ENCODE peak calls at places on chromosomes 3 and 15, in eight cellular contexts. L is activated T-cell treated with anti-CD3 and anti-CD28 coated beads, Interleukin-2, amount 50 U/mL, for 72 hours; X is endodermal cell; R is hepatic stellate cell; Q is frontal cortex; W is Panc1; H is right cardiac atrium; E is NCI-H1105. G is an unnamed sample.

GRCh38 chr15:96398769-96399168 is 68.3 kb downstream of the NR2F2 start:
- DNase-seq in L (no peak), X (no peak), R (no peak), Q (no peak), W (no peak), H (no peak), E (no peak), G (no peak)

GRCh38 chr3:148518520-148518919 is 179.2 kb upstream of the AGTR1 start:
- DNase-seq in L (no peak), X (no peak), R (no peak), Q (no peak), W (no peak), H (no peak), E (no peak), G (no peak)

GRCh38 chr3:141303481-141304223 is 64.7 kb upstream of the ZBTB38 start:
- DNase-seq in L (peak), X (peak), R (peak), Q (peak), W (peak), H (no peak), E (peak), G (no peak)

GRCh38 chr3:29655016-29655415 is 374.1 kb downstream of the RBMS3 start:
- DNase-seq in L (no peak), X (no peak), R (no peak), Q (no peak), W (no peak), H (no peak), E (no peak), G (no peak)

GRCh38 chr3:187062526-187063177 is 76.6 kb downstream of the RPL39L start:
- DNase-seq in L (no peak), X (peak), R (no peak), Q (no peak), W (no peak), H (no peak), E (no peak), G (no peak)

GRCh38 chr3:9770276-9770812 is 597 bp upstream of the CAMK1 start:
- DNase-seq in L (no peak), X (no peak), R (no peak), Q (peak), W (no peak), H (peak), E (no peak), G (peak)

GRCh38 chr3:177597325-177598109 is 400.2 kb upstream of the TBL1XR1 start:
- DNase-seq in L (peak), X (no peak), R (peak), Q (no peak), W (no peak), H (no peak), E (peak), G (peak)

GRCh38 chr3:108124337-108125150 is 33.7 kb upstream of the CD47 start:
- DNase-seq in L (peak), X (peak), R (no peak), Q (no peak), W (no peak), H (no peak), E (no peak), G (no peak)

GRCh38 chr15:47273817-47274216 is 443.5 kb upstream of the SEMA6D start:
- DNase-seq in L (no peak), X (no peak), R (no peak), Q (no peak), W (no peak), H (no peak), E (no peak), G (no peak)

GRCh38 chr15:39583586-39584265 is 2.8 kb downstream of the THBS1 start:
- DNase-seq in L (peak), X (peak), R (no peak), Q (no peak), W (no peak), H (peak), E (no peak), G (no peak)

GRCh38 chr3:50627407-50628051 is 10.6 kb downstream of the MAPKAPK3 start:
- DNase-seq in L (no peak), X (peak), R (peak), Q (no peak), W (no peak), H (no peak), E (no peak), G (no peak)

GRCh38 chr15:63601727-63602185 is 4.6 kb downstream of the FBXL22 start:
- DNase-seq in L (no peak), X (no peak), R (no peak), Q (no peak), W (no peak), H (peak), E (peak), G (peak)

GRCh38 chr3:197183582-197183981 is 114.8 kb downstream of the DLG1 start:
- DNase-seq in L (no peak), X (no peak), R (no peak), Q (no peak), W (no peak), H (no peak), E (peak), G (no peak)

GRCh38 chr3:12741205-12741604 is 17.9 kb downstream of the TMEM40 start:
- DNase-seq in L (no peak), X (no peak), R (no peak), Q (no peak), W (no peak), H (no peak), E (no peak), G (no peak)

GRCh38 chr3:172522871-172523818 is at the start of gene TNFSF10:
- DNase-seq in L (peak), X (peak), R (no peak), Q (peak), W (no peak), H (peak), E (no peak), G (peak)

GRCh38 chr3:192850501-192850981 is 67.1 kb downstream of the MB21D2 start:
- DNase-seq in L (peak), X (no peak), R (peak), Q (no peak), W (no peak), H (no peak), E (no peak), G (no peak)

GRCh38 chr3:134937256-134938023 is 142.4 kb downstream of the EPHB1 start:
- DNase-seq in L (no peak), X (peak), R (no peak), Q (no peak), W (no peak), H (no peak), E (peak), G (no peak)

GRCh38 chr3:31705726-31706125 is 173.0 kb downstream of the STT3B start:
- DNase-seq in L (no peak), X (no peak), R (no peak), Q (no peak), W (no peak), H (no peak), E (no peak), G (no peak)

GRCh38 chr15:42084465-42085235 is 9.7 kb downstream of the PLA2G4D start:
- DNase-seq in L (peak), X (peak), R (peak), Q (peak), W (peak), H (peak), E (no peak), G (peak)

GRCh38 chr15:59160880-59161593 is 45.6 kb upstream of the LDHAL6B start:
- DNase-seq in L (peak), X (peak), R (no peak), Q (no peak), W (peak), H (no peak), E (peak), G (no peak)

GRCh38 chr15:72902245-72902928 is 118.8 kb upstream of the ADPGK start:
- DNase-seq in L (no peak), X (no peak), R (peak), Q (no peak), W (no peak), H (peak), E (no peak), G (no peak)

GRCh38 chr3:173826901-173827609 is 429.5 kb downstream of the NLGN1 start:
- DNase-seq in L (no peak), X (no peak), R (peak), Q (peak), W (no peak), H (no peak), E (no peak), G (no peak)

GRCh38 chr3:114213262-114213668 is 24.1 kb downstream of the ZNF80 start:
- DNase-seq in L (no peak), X (peak), R (no peak), Q (no peak), W (no peak), H (no peak), E (no peak), G (no peak)

GRCh38 chr3:71601811-71602210 is 18.3 kb upstream of the FOXP1 start:
- DNase-seq in L (no peak), X (no peak), R (no peak), Q (no peak), W (no peak), H (no peak), E (no peak), G (no peak)

GRCh38 chr3:24832878-24833277 is 338.2 kb upstream of the THRB start:
- DNase-seq in L (no peak), X (no peak), R (no peak), Q (no peak), W (no peak), H (no peak), E (no peak), G (no peak)

GRCh38 chr15:72315706-72316370 is 4.1 kb downstream of the CELF6 start:
- DNase-seq in L (no peak), X (no peak), R (no peak), Q (no peak), W (no peak), H (no peak), E (peak), G (no peak)

GRCh38 chr3:64612082-64612860 is 75.5 kb downstream of the ADAMTS9 start:
- DNase-seq in L (no peak), X (no peak), R (peak), Q (no peak), W (no peak), H (no peak), E (no peak), G (no peak)

GRCh38 chr3:56725175-56725574 is 42.1 kb upstream of the TASOR start:
- DNase-seq in L (peak), X (no peak), R (no peak), Q (no peak), W (no peak), H (no peak), E (no peak), G (no peak)